ENCODE peak calls at places on chromosome 1, in seven cellular contexts. One of them, this sample, is unnamed.

GRCh38 chr1:41444796-41445195 is 39.7 kb downstream of the EDN2 start:
- DNase-seq in fibroblast of lung: no peak
- DNase-seq in iPS DF 6.9: no peak
- DNase-seq in MG63: no peak
- DNase-seq in cardiac muscle cell: no peak
- DNase-seq in CD4-positive, alpha-beta memory T cell: no peak
- DNase-seq in right cardiac atrium: no peak
- DNase-seq in this sample: no peak

GRCh38 chr1:1100296-1100695 is 15.6 kb downstream of the C1orf159 start:
- DNase-seq in fibroblast of lung: no peak
- DNase-seq in iPS DF 6.9: no peak
- DNase-seq in CD4-positive, alpha-beta memory T cell: no peak
- DNase-seq in MG63: no peak
- DNase-seq in right cardiac atrium: peak; percentile 16
- DNase-seq in cardiac muscle cell: no peak
- DNase-seq in this sample: no peak

GRCh38 chr1:244346972-244347618 is 104.6 kb downstream of the ADSS2 start:
- DNase-seq in right cardiac atrium: no peak
- DNase-seq in cardiac muscle cell: peak; percentile 33
- DNase-seq in fibroblast of lung: no peak
- DNase-seq in MG63: no peak
- DNase-seq in iPS DF 6.9: no peak
- DNase-seq in CD4-positive, alpha-beta memory T cell: no peak
- DNase-seq in this sample: no peak

GRCh38 chr1:24776821-24777220 is 31.6 kb downstream of the CLIC4 start:
- DNase-seq in MG63: no peak
- DNase-seq in CD4-positive, alpha-beta memory T cell: no peak
- DNase-seq in right cardiac atrium: no peak
- DNase-seq in iPS DF 6.9: no peak
- DNase-seq in fibroblast of lung: no peak
- DNase-seq in cardiac muscle cell: no peak
- DNase-seq in this sample: no peak

GRCh38 chr1:226335653-226336052 is 26.7 kb upstream of the LIN9 start:
- DNase-seq in MG63: no peak
- DNase-seq in right cardiac atrium: no peak
- DNase-seq in fibroblast of lung: no peak
- DNase-seq in iPS DF 6.9: no peak
- DNase-seq in cardiac muscle cell: peak; percentile 66
- DNase-seq in CD4-positive, alpha-beta memory T cell: no peak
- DNase-seq in this sample: no peak

GRCh38 chr1:64308856-64309255 is 105.4 kb downstream of the UBE2U start:
- DNase-seq in fibroblast of lung: peak; percentile 18
- DNase-seq in iPS DF 6.9: no peak
- DNase-seq in right cardiac atrium: no peak
- DNase-seq in CD4-positive, alpha-beta memory T cell: no peak
- DNase-seq in MG63: no peak
- DNase-seq in cardiac muscle cell: no peak
- DNase-seq in this sample: no peak

GRCh38 chr1:79899914-79900313 is 893.4 kb upstream of the ADGRL4 start:
- DNase-seq in fibroblast of lung: peak; percentile 95
- DNase-seq in CD4-positive, alpha-beta memory T cell: no peak
- DNase-seq in right cardiac atrium: no peak
- DNase-seq in cardiac muscle cell: peak; percentile 95
- DNase-seq in MG63: peak; percentile 11
- DNase-seq in iPS DF 6.9: no peak
- DNase-seq in this sample: peak; percentile 97

GRCh38 chr1:179493323-179493722 is 82.4 kb downstream of the NPHS2 start:
- DNase-seq in MG63: no peak
- DNase-seq in cardiac muscle cell: peak; percentile 19
- DNase-seq in right cardiac atrium: no peak
- DNase-seq in iPS DF 6.9: no peak
- DNase-seq in CD4-positive, alpha-beta memory T cell: no peak
- DNase-seq in fibroblast of lung: peak; percentile 5
- DNase-seq in this sample: peak; percentile 18

GRCh38 chr1:202621446-202621845 is 88.8 kb downstream of the SYT2 start:
- DNase-seq in MG63: no peak
- DNase-seq in cardiac muscle cell: no peak
- DNase-seq in CD4-positive, alpha-beta memory T cell: no peak
- DNase-seq in right cardiac atrium: no peak
- DNase-seq in fibroblast of lung: no peak
- DNase-seq in iPS DF 6.9: no peak
- DNase-seq in this sample: no peak

GRCh38 chr1:43706598-43707190 is 642 bp upstream of the ST3GAL3 start:
- DNase-seq in CD4-positive, alpha-beta memory T cell: peak; percentile 3
- DNase-seq in right cardiac atrium: no peak
- DNase-seq in iPS DF 6.9: no peak
- DNase-seq in cardiac muscle cell: peak; percentile 39
- DNase-seq in MG63: peak; percentile 44
- DNase-seq in fibroblast of lung: peak; percentile 22
- DNase-seq in this sample: no peak

GRCh38 chr1:85122169-85122568 is 73.9 kb upstream of the MCOLN3 start:
- DNase-seq in CD4-positive, alpha-beta memory T cell: no peak
- DNase-seq in fibroblast of lung: no peak
- DNase-seq in iPS DF 6.9: no peak
- DNase-seq in cardiac muscle cell: no peak
- DNase-seq in MG63: no peak
- DNase-seq in right cardiac atrium: no peak
- DNase-seq in this sample: no peak

GRCh38 chr1:88036345-88036999 is 647.6 kb upstream of the PKN2 start:
- DNase-seq in CD4-positive, alpha-beta memory T cell: no peak
- DNase-seq in MG63: no peak
- DNase-seq in fibroblast of lung: no peak
- DNase-seq in cardiac muscle cell: no peak
- DNase-seq in right cardiac atrium: peak; percentile 70
- DNase-seq in iPS DF 6.9: no peak
- DNase-seq in this sample: no peak

GRCh38 chr1:53172751-53173498 is 23.7 kb upstream of the CPT2 start:
- DNase-seq in iPS DF 6.9: no peak
- DNase-seq in right cardiac atrium: no peak
- DNase-seq in MG63: no peak
- DNase-seq in cardiac muscle cell: peak; percentile 69
- DNase-seq in CD4-positive, alpha-beta memory T cell: no peak
- DNase-seq in fibroblast of lung: peak; percentile 70
- DNase-seq in this sample: no peak

GRCh38 chr1:240599299-240599698 is 12.7 kb downstream of the GREM2 start:
- DNase-seq in CD4-positive, alpha-beta memory T cell: no peak
- DNase-seq in MG63: no peak
- DNase-seq in cardiac muscle cell: no peak
- DNase-seq in right cardiac atrium: no peak
- DNase-seq in fibroblast of lung: no peak
- DNase-seq in iPS DF 6.9: no peak
- DNase-seq in this sample: no peak

GRCh38 chr1:39666772-39667171 is 5.1 kb downstream of the NT5C1A start:
- DNase-seq in fibroblast of lung: no peak
- DNase-seq in cardiac muscle cell: no peak
- DNase-seq in CD4-positive, alpha-beta memory T cell: no peak
- DNase-seq in MG63: no peak
- DNase-seq in right cardiac atrium: no peak
- DNase-seq in iPS DF 6.9: no peak
- DNase-seq in this sample: no peak

GRCh38 chr1:194062962-194063361 is 876.5 kb upstream of the B3GALT2 start:
- DNase-seq in cardiac muscle cell: peak; percentile 80
- DNase-seq in fibroblast of lung: no peak
- DNase-seq in right cardiac atrium: no peak
- DNase-seq in CD4-positive, alpha-beta memory T cell: no peak
- DNase-seq in MG63: no peak
- DNase-seq in iPS DF 6.9: no peak
- DNase-seq in this sample: no peak

GRCh38 chr1:23369335-23370013 is at the start of gene ZNF436:
- DNase-seq in CD4-positive, alpha-beta memory T cell: peak; percentile 19
- DNase-seq in right cardiac atrium: peak; percentile 95
- DNase-seq in fibroblast of lung: peak; percentile 87
- DNase-seq in cardiac muscle cell: peak; percentile 94
- DNase-seq in MG63: peak; percentile 75
- DNase-seq in iPS DF 6.9: no peak
- DNase-seq in this sample: peak; percentile 64

GRCh38 chr1:228304225-228304624 is 96.4 kb downstream of the OBSCN start:
- DNase-seq in fibroblast of lung: no peak
- DNase-seq in right cardiac atrium: no peak
- DNase-seq in CD4-positive, alpha-beta memory T cell: no peak
- DNase-seq in cardiac muscle cell: no peak
- DNase-seq in iPS DF 6.9: no peak
- DNase-seq in MG63: no peak
- DNase-seq in this sample: no peak

GRCh38 chr1:93758842-93759515 is 77.3 kb upstream of the BCAR3 start:
- DNase-seq in right cardiac atrium: peak; percentile 69
- DNase-seq in CD4-positive, alpha-beta memory T cell: no peak
- DNase-seq in cardiac muscle cell: peak; percentile 99
- DNase-seq in iPS DF 6.9: no peak
- DNase-seq in MG63: no peak
- DNase-seq in fibroblast of lung: peak; percentile 96
- DNase-seq in this sample: no peak

GRCh38 chr1:151326619-151327222 is 495 bp downstream of the PI4KB start:
- DNase-seq in iPS DF 6.9: no peak
- DNase-seq in CD4-positive, alpha-beta memory T cell: no peak
- DNase-seq in MG63: peak; percentile 54
- DNase-seq in right cardiac atrium: peak; percentile 79
- DNase-seq in cardiac muscle cell: peak; percentile 60
- DNase-seq in fibroblast of lung: peak; percentile 56
- DNase-seq in this sample: no peak

GRCh38 chr1:22710688-22711024 is at the start of gene EPHB2:
- DNase-seq in CD4-positive, alpha-beta memory T cell: peak; percentile 13
- DNase-seq in MG63: peak; percentile 61
- DNase-seq in cardiac muscle cell: no peak
- DNase-seq in iPS DF 6.9: no peak
- DNase-seq in right cardiac atrium: peak; percentile 88
- DNase-seq in fibroblast of lung: peak; percentile 28
- DNase-seq in this sample: no peak

GRCh38 chr1:214549604-214550338 is 1.6 kb downstream of the PTPN14 start:
- DNase-seq in right cardiac atrium: no peak
- DNase-seq in cardiac muscle cell: peak; percentile 41
- DNase-seq in CD4-positive, alpha-beta memory T cell: no peak
- DNase-seq in iPS DF 6.9: no peak
- DNase-seq in fibroblast of lung: peak; percentile 56
- DNase-seq in MG63: peak; percentile 13
- DNase-seq in this sample: no peak

GRCh38 chr1:143652744-143653143 is 319.0 kb downstream of the FAM72C start:
- DNase-seq in CD4-positive, alpha-beta memory T cell: no peak
- DNase-seq in right cardiac atrium: no peak
- DNase-seq in iPS DF 6.9: no peak
- DNase-seq in cardiac muscle cell: no peak
- DNase-seq in fibroblast of lung: no peak
- DNase-seq in MG63: no peak
- DNase-seq in this sample: no peak

DNA sequence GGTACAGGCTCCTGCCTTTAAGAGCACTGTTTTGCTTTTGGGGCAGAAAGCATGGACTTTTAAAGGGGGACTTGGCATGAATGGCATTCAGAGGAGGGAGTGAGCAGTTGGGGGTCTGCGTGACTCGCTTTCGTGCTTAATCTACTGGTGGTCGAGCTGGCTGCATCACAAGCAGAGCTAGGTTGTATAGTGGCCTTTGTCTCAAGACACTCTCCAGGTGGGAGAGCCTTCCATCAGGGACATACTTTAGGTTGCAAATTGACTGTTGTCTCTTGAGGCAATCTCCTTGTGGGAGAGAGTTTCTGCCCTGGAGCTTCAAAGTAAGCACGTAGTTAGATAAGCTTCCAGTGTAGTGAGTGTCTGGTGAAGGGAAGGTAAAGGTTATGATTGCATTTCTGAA is 93.9 kb downstream of the C1orf21 start:
- DNase-seq in cardiac muscle cell: no peak
- DNase-seq in right cardiac atrium: no peak
- DNase-seq in CD4-positive, alpha-beta memory T cell: no peak
- DNase-seq in MG63: no peak
- DNase-seq in iPS DF 6.9: peak; percentile 39
- DNase-seq in fibroblast of lung: no peak
- DNase-seq in this sample: no peak
- H3K9me3 ChIP-seq in cardiac muscle cell: no peaks in the 10 kb centered on the region
- H3K9me3 ChIP-seq in right cardiac atrium: no peaks in the 10 kb centered on the region
- H3K9me3 ChIP-seq in CD4-positive, alpha-beta memory T cell: no peaks in the 10 kb centered on the region
- H3K9me3 ChIP-seq in MG63: no peaks in the 10 kb centered on the region
- H3K9me3 ChIP-seq in iPS DF 6.9: no peaks in the 10 kb centered on the region
- H3K9me3 ChIP-seq in fibroblast of lung: no peaks in the 10 kb centered on the region
- H3K9me3 ChIP-seq in this sample: no peaks in the 10 kb centered on the region

DNA sequence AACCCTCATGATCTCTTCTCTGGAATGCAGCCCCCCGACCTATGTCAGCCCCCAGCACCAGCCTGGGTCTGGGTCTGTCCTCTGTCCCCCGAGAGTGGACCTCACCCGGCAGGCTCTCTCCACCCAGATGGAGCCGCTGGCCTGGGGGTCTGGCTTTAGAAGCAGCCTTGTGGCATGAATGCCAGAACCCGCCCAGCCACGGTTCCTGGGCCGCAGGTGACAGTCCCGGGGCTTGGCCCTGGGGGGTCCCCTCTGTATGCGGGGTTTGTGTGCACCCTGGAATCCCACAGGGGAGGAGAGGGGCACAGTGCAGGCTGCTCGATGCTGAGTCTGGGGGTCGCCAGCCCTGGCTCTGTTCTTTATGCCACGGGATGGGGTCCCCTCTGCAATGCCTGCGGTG is 96.0 kb upstream of the ACTRT2 start:
- DNase-seq in right cardiac atrium: no peak
- DNase-seq in MG63: no peak
- DNase-seq in cardiac muscle cell: no peak
- DNase-seq in CD4-positive, alpha-beta memory T cell: no peak
- DNase-seq in fibroblast of lung: no peak
- DNase-seq in iPS DF 6.9: no peak
- DNase-seq in this sample: no peak
- H3K9me3 ChIP-seq in right cardiac atrium: no peaks in the 10 kb centered on the region
- H3K9me3 ChIP-seq in MG63: no peaks in the 10 kb centered on the region
- H3K9me3 ChIP-seq in cardiac muscle cell: peaks cover 3% of the 10 kb centered on the region
- H3K9me3 ChIP-seq in CD4-positive, alpha-beta memory T cell: no peaks in the 10 kb centered on the region
- H3K9me3 ChIP-seq in fibroblast of lung: no peaks in the 10 kb centered on the region
- H3K9me3 ChIP-seq in iPS DF 6.9: peaks cover 38% of the 10 kb centered on the region
- H3K9me3 ChIP-seq in this sample: peaks cover 97% of the 10 kb centered on the region

GRCh38 chr1:4173731-4174130 is 273.7 kb upstream of the C1orf174 start:
- DNase-seq in CD4-positive, alpha-beta memory T cell: no peak
- DNase-seq in cardiac muscle cell: no peak
- DNase-seq in iPS DF 6.9: no peak
- DNase-seq in fibroblast of lung: no peak
- DNase-seq in MG63: no peak
- DNase-seq in right cardiac atrium: no peak
- DNase-seq in this sample: no peak
- H3K9me3 ChIP-seq in CD4-positive, alpha-beta memory T cell: no peaks in the 10 kb centered on the region
- H3K9me3 ChIP-seq in cardiac muscle cell: no peaks in the 10 kb centered on the region
- H3K9me3 ChIP-seq in iPS DF 6.9: peaks cover 35% of the 10 kb centered on the region
- H3K9me3 ChIP-seq in fibroblast of lung: no peaks in the 10 kb centered on the region
- H3K9me3 ChIP-seq in MG63: no peaks in the 10 kb centered on the region
- H3K9me3 ChIP-seq in right cardiac atrium: no peaks in the 10 kb centered on the region
- H3K9me3 ChIP-seq in this sample: peaks cover 88% of the 10 kb centered on the region

GRCh38 chr1:205896351-205896750 is 46.4 kb upstream of the PM20D1 start:
- DNase-seq in CD4-positive, alpha-beta memory T cell: no peak
- DNase-seq in iPS DF 6.9: no peak
- DNase-seq in right cardiac atrium: no peak
- DNase-seq in cardiac muscle cell: no peak
- DNase-seq in fibroblast of lung: no peak
- DNase-seq in MG63: no peak
- DNase-seq in this sample: no peak
- H3K9me3 ChIP-seq in CD4-positive, alpha-beta memory T cell: no peaks in the 10 kb centered on the region
- H3K9me3 ChIP-seq in iPS DF 6.9: no peaks in the 10 kb centered on the region
- H3K9me3 ChIP-seq in right cardiac atrium: no peaks in the 10 kb centered on the region
- H3K9me3 ChIP-seq in cardiac muscle cell: no peaks in the 10 kb centered on the region
- H3K9me3 ChIP-seq in fibroblast of lung: no peaks in the 10 kb centered on the region
- H3K9me3 ChIP-seq in MG63: peaks cover 27% of the 10 kb centered on the region
- H3K9me3 ChIP-seq in this sample: peaks cover 3% of the 10 kb centered on the region

This sample was measured in AG04450.